ENCODE peak calls at places on chromosomes 6 and 20, in four cellular contexts. One of them, this sample, is unnamed.

GRCh38 chr6:138246650-138247440 is 28.6 kb upstream of the PBOV1 start:
- DNase-seq in tibial nerve: no peak
- DNase-seq in IMR-90: no peak
- DNase-seq in ovary: no peak
- DNase-seq in this sample: no peak

GRCh38 chr6:72650081-72650745 is 28.3 kb downstream of the KCNQ5 start:
- DNase-seq in IMR-90: peak; percentile 19
- DNase-seq in tibial nerve: no peak
- DNase-seq in ovary: no peak
- DNase-seq in this sample: no peak

GRCh38 chr20:52410182-52410647 is 218.6 kb upstream of the ZFP64 start:
- DNase-seq in ovary: no peak
- DNase-seq in tibial nerve: no peak
- DNase-seq in IMR-90: peak; percentile 21
- DNase-seq in this sample: no peak

GRCh38 chr6:116371384-116372209 is 850 bp downstream of the DSE start:
- DNase-seq in IMR-90: peak; percentile 94
- DNase-seq in ovary: peak; percentile 79
- DNase-seq in tibial nerve: peak; percentile 40
- DNase-seq in this sample: no peak

GRCh38 chr20:19937651-19938420 is 79.3 kb upstream of the NAA20 start:
- DNase-seq in IMR-90: no peak
- DNase-seq in ovary: no peak
- DNase-seq in tibial nerve: no peak
- DNase-seq in this sample: no peak

GRCh38 chr20:7984192-7984591 is 35.4 kb downstream of the TMX4 start:
- DNase-seq in tibial nerve: no peak
- DNase-seq in IMR-90: no peak
- DNase-seq in ovary: no peak
- DNase-seq in this sample: no peak

GRCh38 chr6:26284537-26285142 is 80.4 kb upstream of the BTN3A2 start:
- DNase-seq in ovary: peak; percentile 35
- DNase-seq in tibial nerve: no peak
- DNase-seq in IMR-90: peak; percentile 74
- DNase-seq in this sample: no peak

GRCh38 chr20:24027229-24027628 is 38.6 kb upstream of the GGTLC1 start:
- DNase-seq in tibial nerve: peak; percentile 44
- DNase-seq in IMR-90: no peak
- DNase-seq in ovary: no peak
- DNase-seq in this sample: peak; percentile 94

GRCh38 chr6:163356324-163356723 is 58.2 kb upstream of the QKI start:
- DNase-seq in ovary: no peak
- DNase-seq in tibial nerve: peak; percentile 47
- DNase-seq in IMR-90: peak; percentile 71
- DNase-seq in this sample: no peak

GRCh38 chr6:39080246-39080875 is 31.8 kb downstream of the GLP1R start:
- DNase-seq in IMR-90: no peak
- DNase-seq in tibial nerve: no peak
- DNase-seq in ovary: no peak
- DNase-seq in this sample: no peak

GRCh38 chr20:24694157-24694726 is 224.8 kb downstream of the SYNDIG1 start:
- DNase-seq in ovary: peak; percentile 43
- DNase-seq in tibial nerve: no peak
- DNase-seq in IMR-90: no peak
- DNase-seq in this sample: peak; percentile 72

GRCh38 chr6:65248211-65248610 is 458.8 kb downstream of the EYS start:
- DNase-seq in IMR-90: no peak
- DNase-seq in ovary: no peak
- DNase-seq in tibial nerve: no peak
- DNase-seq in this sample: no peak

GRCh38 chr6:156720739-156721714 is 56.2 kb upstream of the ARID1B start:
- DNase-seq in ovary: no peak
- DNase-seq in tibial nerve: no peak
- DNase-seq in IMR-90: peak; percentile 31
- DNase-seq in this sample: no peak

GRCh38 chr6:77456531-77457248 is 6.6 kb downstream of the HTR1B start:
- DNase-seq in ovary: no peak
- DNase-seq in IMR-90: peak; percentile 100
- DNase-seq in tibial nerve: no peak
- DNase-seq in this sample: no peak

GRCh38 chr6:11615214-11615602 is 77.7 kb downstream of the TMEM170B start:
- DNase-seq in ovary: no peak
- DNase-seq in tibial nerve: no peak
- DNase-seq in IMR-90: peak; percentile 86
- DNase-seq in this sample: no peak

GRCh38 chr20:8248051-8248450 is 116.0 kb downstream of the PLCB1 start:
- DNase-seq in tibial nerve: no peak
- DNase-seq in ovary: no peak
- DNase-seq in IMR-90: no peak
- DNase-seq in this sample: no peak

GRCh38 chr6:135030532-135031178 is 24.0 kb downstream of the HBS1L start:
- DNase-seq in ovary: no peak
- DNase-seq in tibial nerve: no peak
- DNase-seq in IMR-90: peak; percentile 69
- DNase-seq in this sample: no peak

GRCh38 chr6:48881551-48881950 is 581.5 kb downstream of the MMUT start:
- DNase-seq in ovary: no peak
- DNase-seq in IMR-90: no peak
- DNase-seq in tibial nerve: no peak
- DNase-seq in this sample: no peak

GRCh38 chr6:169896826-169897456 is 145.5 kb downstream of the ERMARD start:
- DNase-seq in tibial nerve: no peak
- DNase-seq in IMR-90: no peak
- DNase-seq in ovary: no peak
- DNase-seq in this sample: no peak

GRCh38 chr20:23613676-23614075 is 8.0 kb upstream of the CST9 start:
- DNase-seq in tibial nerve: peak; percentile 31
- DNase-seq in IMR-90: no peak
- DNase-seq in ovary: peak; percentile 61
- DNase-seq in this sample: peak; percentile 91

GRCh38 chr20:56166781-56167465 is 81.6 kb upstream of the MC3R start:
- DNase-seq in IMR-90: no peak
- DNase-seq in tibial nerve: no peak
- DNase-seq in ovary: no peak
- DNase-seq in this sample: no peak

GRCh38 chr6:147642458-147642857 is 134.0 kb downstream of the SAMD5 start:
- DNase-seq in IMR-90: peak; percentile 85
- DNase-seq in ovary: no peak
- DNase-seq in tibial nerve: no peak
- DNase-seq in this sample: no peak

GRCh38 chr6:106509420-106510089 is 119.7 kb downstream of the RTN4IP1 start:
- DNase-seq in IMR-90: no peak
- DNase-seq in ovary: no peak
- DNase-seq in tibial nerve: no peak
- DNase-seq in this sample: no peak
- H3K4me3 ChIP-seq in IMR-90: no peak overlapping the region
- H3K4me3 ChIP-seq in ovary: peak overlapping the region; percentile 34
- H3K4me3 ChIP-seq in tibial nerve: peak overlapping the region; percentile 28
- H3K4me3 ChIP-seq in this sample: peak overlapping the region; percentile 69

DNA sequence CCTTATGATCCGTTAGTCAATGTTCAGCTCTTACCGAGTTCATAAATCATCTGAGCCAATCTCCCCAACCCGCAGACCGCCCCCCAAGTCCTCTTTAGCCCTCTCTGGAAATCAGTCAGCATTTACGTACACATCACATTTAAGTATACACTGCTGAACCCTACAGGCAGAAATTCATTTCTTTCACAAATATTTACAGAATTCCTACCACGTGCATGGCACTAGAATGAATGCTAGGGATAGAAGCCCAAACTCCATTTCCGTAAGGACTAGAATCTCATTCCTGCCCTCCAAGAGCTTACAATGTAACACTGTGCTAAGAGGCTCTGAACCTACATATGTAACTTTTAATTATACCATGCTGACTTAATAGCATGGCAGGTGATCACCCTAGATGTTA is 1.8 kb downstream of the OSER1 start:
- DNase-seq in IMR-90: peak; percentile 66
- DNase-seq in tibial nerve: no peak
- DNase-seq in ovary: no peak
- DNase-seq in this sample: no peak
- TF ChIP-seq CTCF in IMR-90: peak; percentile 30
- TF ChIP-seq CTCF in tibial nerve: no peak
- TF ChIP-seq CTCF in ovary: peak; percentile 6
- TF ChIP-seq CTCF in this sample: no peak

GRCh38 chr6:24313477-24314141 is 44.2 kb downstream of the DCDC2 start:
- DNase-seq in ovary: no peak
- DNase-seq in IMR-90: peak; percentile 60
- DNase-seq in tibial nerve: no peak
- DNase-seq in this sample: no peak

GRCh38 chr6:24307881-24308280 is 50.0 kb downstream of the DCDC2 start:
- DNase-seq in IMR-90: no peak
- DNase-seq in ovary: no peak
- DNase-seq in tibial nerve: no peak
- DNase-seq in this sample: no peak

GRCh38 chr6:24313133-24313476 is 44.8 kb downstream of the DCDC2 start:
- DNase-seq in IMR-90: no peak
- DNase-seq in tibial nerve: no peak
- DNase-seq in ovary: no peak
- DNase-seq in this sample: no peak
- H3K4me3 ChIP-seq in IMR-90: no peak overlapping the region
- H3K4me3 ChIP-seq in tibial nerve: no peak overlapping the region
- H3K4me3 ChIP-seq in ovary: no peak overlapping the region
- H3K4me3 ChIP-seq in this sample: no peak overlapping the region

GRCh38 chr20:2400290-2400689 is 19.6 kb downstream of the TGM6 start:
- DNase-seq in IMR-90: no peak
- DNase-seq in tibial nerve: no peak
- DNase-seq in ovary: no peak
- DNase-seq in this sample: no peak

GRCh38 chr20:2399390-2399789 is 18.7 kb downstream of the TGM6 start:
- DNase-seq in IMR-90: no peak
- DNase-seq in tibial nerve: no peak
- DNase-seq in ovary: no peak
- DNase-seq in this sample: no peak

GRCh38 chr20:2403291-2404052 is 22.8 kb downstream of the TGM6 start:
- DNase-seq in IMR-90: no peak
- DNase-seq in tibial nerve: no peak
- DNase-seq in ovary: no peak
- DNase-seq in this sample: peak; percentile 84

GRCh38 chr20:2401527-2401926 is 20.8 kb downstream of the TGM6 start:
- DNase-seq in IMR-90: no peak
- DNase-seq in ovary: no peak
- DNase-seq in tibial nerve: no peak
- DNase-seq in this sample: peak; percentile 10

GRCh38 chr20:2402271-2402980 is 21.7 kb downstream of the TGM6 start:
- DNase-seq in IMR-90: peak; percentile 51
- DNase-seq in tibial nerve: no peak
- DNase-seq in ovary: no peak
- DNase-seq in this sample: peak; percentile 82
- TF ChIP-seq CTCF in IMR-90: peak; percentile 44
- TF ChIP-seq CTCF in tibial nerve: no peak
- TF ChIP-seq CTCF in ovary: no peak
- TF ChIP-seq CTCF in this sample: no peak

GRCh38 chr20:10675456-10675848 is 1.7 kb upstream of the JAG1 start:
- DNase-seq in ovary: no peak
- DNase-seq in IMR-90: no peak
- DNase-seq in tibial nerve: no peak
- DNase-seq in this sample: no peak
- H3K4me3 ChIP-seq in ovary: no peak overlapping the region
- H3K4me3 ChIP-seq in IMR-90: no peak overlapping the region
- H3K4me3 ChIP-seq in tibial nerve: no peak overlapping the region
- H3K4me3 ChIP-seq in this sample: peak overlapping the region; percentile 77

GRCh38 chr20:32809907-32810306 is 9.8 kb upstream of the MAPRE1 start:
- DNase-seq in IMR-90: no peak
- DNase-seq in ovary: no peak
- DNase-seq in tibial nerve: no peak
- DNase-seq in this sample: no peak
- TF ChIP-seq CTCF in IMR-90: no peak
- TF ChIP-seq CTCF in ovary: no peak
- TF ChIP-seq CTCF in tibial nerve: no peak
- TF ChIP-seq CTCF in this sample: no peak

DNA sequence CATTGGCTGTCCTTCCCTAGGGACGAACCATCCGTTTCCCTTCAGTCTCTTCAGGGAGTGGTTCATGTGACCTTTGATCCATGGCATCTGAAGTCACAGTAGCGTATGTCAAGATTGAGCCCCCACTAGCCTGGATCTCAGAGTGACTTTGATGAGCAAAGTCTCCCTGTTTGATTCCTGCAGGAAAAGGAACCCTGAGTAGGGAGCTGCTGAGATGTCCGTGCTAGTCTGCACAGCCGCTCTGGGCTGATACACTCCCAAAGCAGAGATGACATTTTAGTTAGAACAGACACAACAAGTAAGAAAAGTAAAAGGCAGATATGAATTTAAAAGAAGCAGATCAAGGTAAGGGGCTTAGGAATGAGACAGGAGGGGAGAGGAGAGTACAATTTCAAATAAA is 899.4 kb downstream of the C6orf118 start:
- DNase-seq in tibial nerve: no peak
- DNase-seq in ovary: no peak
- DNase-seq in IMR-90: no peak
- DNase-seq in this sample: no peak
- H3K4me3 ChIP-seq in tibial nerve: no peak overlapping the region
- H3K4me3 ChIP-seq in ovary: no peak overlapping the region
- H3K4me3 ChIP-seq in IMR-90: no peak overlapping the region
- H3K4me3 ChIP-seq in this sample: no peak overlapping the region

GRCh38 chr6:167799033-167799933 is 27.4 kb upstream of the AFDN start:
- DNase-seq in ovary: no peak
- DNase-seq in IMR-90: no peak
- DNase-seq in tibial nerve: no peak
- DNase-seq in this sample: peak; percentile 85
- TF ChIP-seq CTCF in ovary: no peak
- TF ChIP-seq CTCF in IMR-90: no peak
- TF ChIP-seq CTCF in tibial nerve: no peak
- TF ChIP-seq CTCF in this sample: no peak

GRCh38 chr6:16409531-16410441 is 171.4 kb downstream of the GMPR start:
- DNase-seq in tibial nerve: peak; percentile 58
- DNase-seq in ovary: peak; percentile 25
- DNase-seq in IMR-90: peak; percentile 45
- DNase-seq in this sample: peak; percentile 94

GRCh38 chr6:16413399-16413798 is 175.0 kb downstream of the GMPR start:
- DNase-seq in tibial nerve: no peak
- DNase-seq in ovary: no peak
- DNase-seq in IMR-90: peak; percentile 37
- DNase-seq in this sample: no peak

GRCh38 chr6:16415677-16416076 is 177.3 kb downstream of the GMPR start:
- DNase-seq in ovary: no peak
- DNase-seq in tibial nerve: no peak
- DNase-seq in IMR-90: no peak
- DNase-seq in this sample: no peak

GRCh38 chr6:16408766-16409165 is 170.4 kb downstream of the GMPR start:
- DNase-seq in ovary: no peak
- DNase-seq in IMR-90: no peak
- DNase-seq in tibial nerve: no peak
- DNase-seq in this sample: no peak

DNA sequence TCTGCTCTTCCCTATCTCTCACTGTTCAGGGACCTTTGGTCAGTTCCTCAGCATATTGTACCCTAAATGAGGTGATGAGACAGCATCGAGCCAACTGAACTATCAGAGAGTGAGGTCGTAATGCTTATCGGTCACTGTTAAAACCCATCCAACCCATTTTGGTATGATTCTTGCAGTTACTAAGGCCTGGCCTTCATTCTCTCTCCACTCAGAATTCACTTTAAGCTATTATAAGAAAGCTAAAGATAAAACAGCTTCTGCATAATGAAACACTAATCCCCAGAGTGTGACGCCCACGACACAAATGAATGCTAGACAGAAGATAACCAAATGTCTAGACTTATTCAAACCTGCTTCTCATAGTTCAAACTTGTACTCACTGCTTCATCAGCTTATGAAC is 175.8 kb downstream of the GMPR start:
- DNase-seq in tibial nerve: no peak
- DNase-seq in IMR-90: no peak
- DNase-seq in ovary: no peak
- DNase-seq in this sample: no peak
- H3K4me3 ChIP-seq in tibial nerve: no peak overlapping the region
- H3K4me3 ChIP-seq in IMR-90: no peak overlapping the region
- H3K4me3 ChIP-seq in ovary: no peak overlapping the region
- H3K4me3 ChIP-seq in this sample: no peak overlapping the region

This sample was measured in esophagus muscularis mucosa.